ENCODE peak calls at places on chromosomes 5 and 9, in nine cellular contexts. N is transverse colon, M is cardiac muscle cell, Z is PC-9, U is endothelial cell of umbilical vein, Y is stomach, L is mucosa of descending colon, G is lung, D is left ventricle myocardium inferior. Q is an unnamed sample.

GRCh38 chr9:128987800-128988199 is 40.3 kb downstream of the NUP188 start:
- DNase-seq in Y (no peak), L (no peak), D (no peak), M (no peak), N (no peak), G (no peak), U (no peak), Z (no peak), Q (peak; percentile 67)

GRCh38 chr9:92614763-92615441 is 55.0 kb downstream of the IPPK start:
- DNase-seq in D (no peak), N (no peak), M (no peak), Y (no peak), U (no peak), G (no peak), L (no peak), Z (no peak), Q (no peak)

GRCh38 chr5:157520911-157521703 is 54.5 kb downstream of the ADAM19 start:
- DNase-seq in Z (no peak), Y (no peak), G (peak; percentile 45), D (peak; percentile 41), U (no peak), L (no peak), N (peak; percentile 44), M (no peak), Q (no peak)

GRCh38 chr5:127229185-127229889 is 61.3 kb upstream of the MEGF10 start:
- DNase-seq in D (peak; percentile 59), M (peak; percentile 33), Y (peak; percentile 61), Z (peak; percentile 27), U (peak; percentile 49), L (peak; percentile 81), N (peak; percentile 64), G (peak; percentile 56), Q (peak; percentile 41)

GRCh38 chr9:72441296-72442211 is 76.5 kb upstream of the ZFAND5 start:
- DNase-seq in G (no peak), Y (no peak), M (no peak), N (no peak), L (no peak), Z (no peak), D (no peak), U (peak; percentile 43), Q (no peak)

GRCh38 chr5:180399391-180399790 is 46.3 kb upstream of the GFPT2 start:
- DNase-seq in L (no peak), M (no peak), Z (no peak), G (no peak), U (no peak), D (no peak), N (no peak), Y (no peak), Q (no peak)

GRCh38 chr5:36323926-36324781 is 22.5 kb upstream of the RANBP3L start:
- DNase-seq in Z (no peak), M (no peak), G (no peak), Y (no peak), U (no peak), N (no peak), L (no peak), D (peak; percentile 37), Q (no peak)

GRCh38 chr9:74132986-74133385 is 364.1 kb upstream of the RORB start:
- DNase-seq in D (no peak), N (no peak), Y (no peak), M (peak; percentile 7), Z (no peak), U (no peak), G (no peak), L (no peak), Q (no peak)

DNA sequence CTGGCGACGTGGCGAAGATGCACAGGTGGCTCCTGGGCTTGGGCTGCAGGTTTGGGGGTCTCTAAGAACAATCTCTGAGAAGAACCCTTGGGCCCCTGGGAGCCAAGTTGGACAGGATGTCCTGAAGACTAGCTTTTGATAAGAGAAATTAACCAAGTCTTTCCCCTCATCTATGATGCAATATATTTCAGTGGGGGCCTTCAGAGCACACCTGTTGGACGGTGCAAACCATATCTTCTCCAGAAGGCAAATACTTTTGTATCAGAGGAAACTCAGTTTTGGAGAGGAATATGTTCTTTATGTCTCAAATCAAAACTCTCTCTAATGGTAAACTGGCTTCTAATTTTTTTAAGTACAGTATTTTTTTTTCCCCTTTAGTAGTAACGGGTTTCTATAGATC is 28.6 kb downstream of the OTULIN start:
- DNase-seq in U (no peak), Y (no peak), G (no peak), M (no peak), L (no peak), N (no peak), Z (no peak), D (no peak), Q (no peak)
- H3K36me3 ChIP-seq in U (peaks cover 25% of the 10 kb centered on the region), Y (peaks cover 89% of the 10 kb centered on the region), G (peaks cover 43% of the 10 kb centered on the region), M (peaks cover 31% of the 10 kb centered on the region), L (no peaks in the 10 kb centered on the region), N (no peaks in the 10 kb centered on the region), Z (peaks cover 62% of the 10 kb centered on the region), D (peaks cover 75% of the 10 kb centered on the region), Q (peaks cover 13% of the 10 kb centered on the region)

GRCh38 chr5:22850981-22851380 is 2.2 kb downstream of the CDH12 start:
- DNase-seq in Y (no peak), G (no peak), N (no peak), U (no peak), Z (no peak), M (no peak), L (no peak), D (no peak), Q (no peak)
- TF ChIP-seq CTCF in Y (no peak), G (no peak), N (no peak), U (no peak), Z (no peak), M (no peak), L (no peak), D (no peak), Q (no peak)

GRCh38 chr5:16737620-16738364 is 121.0 kb upstream of the RETREG1 start:
- DNase-seq in G (no peak), L (peak; percentile 59), D (no peak), U (no peak), Z (peak; percentile 16), M (peak; percentile 10), N (peak; percentile 52), Y (no peak), Q (no peak)

GRCh38 chr5:16733597-16733996 is 116.8 kb upstream of the RETREG1 start:
- DNase-seq in Z (no peak), N (no peak), G (no peak), L (no peak), M (peak; percentile 40), D (no peak), U (no peak), Y (no peak), Q (no peak)

GRCh38 chr5:16737173-16737572 is 120.4 kb upstream of the RETREG1 start:
- DNase-seq in G (no peak), L (no peak), D (no peak), U (no peak), N (no peak), Z (no peak), M (no peak), Y (no peak), Q (no peak)

GRCh38 chr5:16736158-16736994 is 119.6 kb upstream of the RETREG1 start:
- DNase-seq in D (no peak), L (peak; percentile 49), Z (peak; percentile 94), M (peak; percentile 10), U (peak; percentile 86), Y (peak; percentile 83), G (peak; percentile 76), N (peak; percentile 68), Q (no peak)

DNA sequence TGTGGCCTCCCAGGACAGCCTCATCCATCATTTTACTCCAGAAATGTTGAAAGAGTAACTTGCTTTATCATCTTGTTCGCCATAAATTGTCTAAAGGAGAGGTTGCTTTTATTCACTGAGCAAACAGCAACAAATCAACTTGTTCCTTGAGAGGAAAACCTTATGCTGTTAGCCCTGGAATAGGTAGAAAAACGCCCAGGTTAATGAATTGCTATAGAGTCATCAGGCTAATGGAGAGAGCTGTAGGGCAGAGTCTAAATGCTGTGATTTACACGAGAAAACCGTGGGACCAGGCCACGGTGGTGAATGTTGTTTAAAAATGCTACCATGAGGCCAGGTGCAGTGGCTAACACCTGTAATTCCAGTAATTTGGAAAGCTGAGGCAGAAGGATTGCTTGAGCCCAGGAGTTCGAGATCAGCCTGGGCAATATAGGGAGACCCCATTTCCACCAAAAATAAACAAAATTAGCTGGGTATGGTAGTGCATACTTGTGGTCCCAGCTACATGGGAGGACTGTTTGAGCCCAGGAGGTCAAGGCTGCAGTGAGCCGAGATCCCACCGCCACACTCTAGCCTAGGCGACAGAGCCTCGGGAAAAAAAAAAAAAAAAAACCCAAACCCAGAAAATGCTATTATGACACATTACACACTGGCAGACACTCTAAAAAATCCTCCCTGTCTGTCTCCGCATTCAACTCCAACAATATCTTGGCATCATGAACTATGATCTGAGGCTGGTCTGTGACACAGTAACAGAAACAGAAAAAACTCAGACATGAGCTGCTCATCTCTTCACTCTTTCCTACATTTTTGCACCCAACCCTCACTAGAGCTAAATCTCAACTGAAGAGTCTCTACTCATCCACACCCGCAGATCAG is 118.5 kb upstream of the RETREG1 start:
- DNase-seq in Y (no peak), N (no peak), Z (no peak), G (no peak), U (no peak), M (no peak), L (no peak), D (no peak), Q (no peak)
- H3K4me3 ChIP-seq in Y (no peak overlapping the region), N (peak overlapping the region; percentile 3), Z (peak overlapping the region; percentile 27), G (no peak overlapping the region), U (no peak overlapping the region), M (no peak overlapping the region), L (no peak overlapping the region), D (no peak overlapping the region), Q (no peak overlapping the region)

GRCh38 chr9:136506425-136506824 is 23.6 kb upstream of the SEC16A start:
- DNase-seq in Z (no peak), D (no peak), U (no peak), G (no peak), Y (no peak), L (no peak), M (no peak), N (no peak), Q (no peak)

GRCh38 chr9:136502196-136502595 is 19.4 kb upstream of the SEC16A start:
- DNase-seq in L (no peak), Z (no peak), M (no peak), G (no peak), Y (no peak), U (no peak), D (no peak), N (no peak), Q (no peak)

GRCh38 chr9:136502940-136503550 is 20.2 kb upstream of the SEC16A start:
- DNase-seq in Z (no peak), M (no peak), D (no peak), N (no peak), L (no peak), U (no peak), G (no peak), Y (no peak), Q (no peak)

GRCh38 chr9:136505406-136506403 is 22.9 kb upstream of the SEC16A start:
- DNase-seq in G (no peak), Z (no peak), L (no peak), M (no peak), N (no peak), D (no peak), Y (no peak), U (no peak), Q (no peak)

DNA sequence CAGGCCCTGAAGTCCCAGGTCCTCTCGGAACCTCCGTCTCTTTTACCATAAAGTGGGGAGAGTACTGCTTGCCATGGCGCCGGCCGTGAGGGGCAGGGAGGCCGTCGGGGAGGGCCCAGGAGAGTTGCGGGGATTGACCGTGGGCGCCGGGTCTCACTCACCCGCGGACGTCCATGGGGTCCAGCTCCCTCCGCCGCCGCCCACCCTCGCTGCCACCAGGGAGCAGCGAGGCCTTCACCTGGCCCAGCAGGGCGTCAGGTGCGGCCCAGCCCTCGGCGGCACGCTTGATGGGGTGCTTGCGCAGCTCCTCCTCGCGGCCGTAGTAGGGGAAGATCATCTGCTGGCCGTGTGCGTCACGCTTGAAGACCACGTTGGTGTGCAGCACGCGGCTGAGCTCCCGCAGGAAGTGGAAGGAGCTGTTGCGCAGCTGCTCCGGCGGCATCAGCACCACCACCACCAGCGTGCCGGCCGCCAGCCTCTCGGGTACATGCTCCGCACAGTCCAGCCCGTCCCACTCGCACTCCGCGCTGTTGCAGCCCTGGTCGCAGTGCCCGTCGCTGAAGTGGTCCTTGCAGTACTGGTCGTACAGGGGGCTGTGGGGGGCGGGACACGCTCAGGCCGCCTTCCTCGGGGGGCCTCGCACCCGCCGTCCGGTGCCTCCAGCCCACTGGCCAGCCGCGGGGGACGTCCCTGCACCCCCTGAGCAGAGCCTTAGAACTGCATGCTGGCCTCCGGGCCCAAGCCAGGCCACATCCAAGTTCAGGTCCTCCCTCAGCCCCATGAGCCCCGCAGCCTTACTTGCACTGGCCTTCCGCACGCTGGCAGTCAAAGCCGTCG is 21.9 kb upstream of the SEC16A start:
- DNase-seq in G (no peak), L (no peak), U (no peak), Z (no peak), M (no peak), Y (no peak), N (no peak), D (no peak), Q (no peak)
- H3K36me3 ChIP-seq in G (peaks cover 14% of the 10 kb centered on the region), L (peaks cover 31% of the 10 kb centered on the region), U (peaks cover 41% of the 10 kb centered on the region), Z (no peaks in the 10 kb centered on the region), M (peaks cover 20% of the 10 kb centered on the region), Y (peaks cover 100% of the 10 kb centered on the region), N (no peaks in the 10 kb centered on the region), D (peaks cover 100% of the 10 kb centered on the region), Q (peaks cover 3% of the 10 kb centered on the region)